ENCODE peak calls at places on chromosomes 11 and 22, in ten cellular contexts. N, S, V, B, E, L, K, Q, H and F are unnamed samples.

GRCh38 chr22:24157783-24158170 is 23.5 kb upstream of the SUSD2 start:
- DNase-seq in N (peak; percentile 24), Q (peak; percentile 38), V (no peak), S (no peak), E (no peak), H (no peak), K (no peak), L (no peak), B (peak; percentile 9), F (no peak)

GRCh38 chr11:123536690-123537437 is 106.8 kb downstream of the GRAMD1B start:
- DNase-seq in L (no peak), K (no peak), H (no peak), V (no peak), B (peak; percentile 56), S (no peak), N (peak; percentile 42), Q (no peak), E (peak; percentile 45), F (peak; percentile 14)

GRCh38 chr11:80365980-80366379 is 925.1 kb upstream of the TENM4 start:
- DNase-seq in N (no peak), B (no peak), K (no peak), V (no peak), E (no peak), L (peak; percentile 3), H (no peak), Q (no peak), S (no peak), F (no peak)

GRCh38 chr22:24494535-24495364 is at the start of gene UPB1:
- DNase-seq in K (no peak), V (no peak), L (no peak), E (no peak), H (no peak), N (no peak), B (no peak), S (no peak), Q (no peak), F (peak; percentile 42)

GRCh38 chr11:84129961-84130576 is 843.9 kb upstream of the CCDC90B start:
- DNase-seq in H (no peak), B (no peak), Q (no peak), L (no peak), N (no peak), E (no peak), S (no peak), V (no peak), K (no peak), F (no peak)

GRCh38 chr11:72528121-72528520 is 93.8 kb upstream of the CLPB start:
- DNase-seq in V (no peak), Q (no peak), N (peak; percentile 56), E (no peak), H (no peak), K (no peak), L (no peak), B (no peak), S (no peak), F (no peak)

GRCh38 chr11:34837246-34837856 is 78.8 kb downstream of the APIP start:
- DNase-seq in Q (no peak), S (no peak), K (no peak), H (no peak), L (no peak), B (no peak), V (no peak), N (no peak), E (no peak), F (no peak)

GRCh38 chr22:30132290-30132996 is 52.2 kb downstream of the HORMAD2 start:
- DNase-seq in Q (no peak), B (no peak), N (no peak), K (no peak), E (no peak), H (no peak), S (no peak), V (no peak), L (no peak), F (no peak)

GRCh38 chr22:46931881-46932280 is 169.4 kb downstream of the TBC1D22A start:
- DNase-seq in E (no peak), K (no peak), L (no peak), H (no peak), V (no peak), B (no peak), Q (no peak), N (no peak), S (no peak), F (no peak)

GRCh38 chr22:23815781-23816551 is 22.8 kb downstream of the DERL3 start:
- DNase-seq in S (no peak), K (no peak), L (no peak), H (no peak), B (no peak), E (peak; percentile 62), N (no peak), Q (no peak), V (no peak), F (no peak)

GRCh38 chr11:63889344-63889743 is 27.6 kb downstream of the RCOR2 start:
- DNase-seq in K (no peak), V (no peak), N (no peak), S (no peak), H (no peak), L (no peak), Q (no peak), B (no peak), E (no peak), F (no peak)

GRCh38 chr22:50691521-50691920 is 18.9 kb downstream of the SHANK3 start:
- DNase-seq in K (no peak), S (no peak), E (peak; percentile 32), B (peak; percentile 67), L (peak; percentile 73), Q (peak; percentile 29), N (peak; percentile 62), V (no peak), H (no peak), F (peak; percentile 62)

GRCh38 chr11:75140269-75141138 is 10.4 kb upstream of the SLCO2B1 start:
- DNase-seq in B (peak; percentile 52), E (peak; percentile 19), S (no peak), V (peak; percentile 76), L (peak; percentile 26), H (no peak), K (peak; percentile 63), Q (peak; percentile 82), N (peak; percentile 18), F (peak; percentile 69)

GRCh38 chr22:27358096-27358870 is 443.3 kb downstream of the MN1 start:
- DNase-seq in K (no peak), L (no peak), E (no peak), Q (no peak), V (no peak), N (no peak), S (no peak), B (no peak), H (peak; percentile 94), F (peak; percentile 59)

GRCh38 chr11:108147150-108147549 is 25.8 kb downstream of the ACAT1 start:
- DNase-seq in L (no peak), V (no peak), K (no peak), H (no peak), E (peak; percentile 13), N (peak; percentile 11), Q (no peak), S (no peak), B (no peak), F (no peak)

GRCh38 chr11:81725691-81726090 is 1008.0 kb downstream of the FAM181B start:
- DNase-seq in B (peak; percentile 41), H (no peak), V (no peak), E (peak; percentile 47), S (no peak), N (peak; percentile 36), L (peak; percentile 34), Q (no peak), K (no peak), F (no peak)

GRCh38 chr11:35111171-35112055 is 27.6 kb upstream of the CD44 start:
- DNase-seq in K (no peak), V (no peak), Q (no peak), S (peak; percentile 55), N (peak; percentile 94), H (no peak), L (peak; percentile 85), B (peak; percentile 91), E (no peak), F (no peak)

GRCh38 chr22:32801436-32802290 is at the start of gene TIMP3:
- DNase-seq in B (peak; percentile 83), Q (no peak), H (no peak), E (peak; percentile 56), L (peak; percentile 90), N (peak; percentile 65), K (no peak), V (no peak), S (peak; percentile 73), F (peak; percentile 92)

GRCh38 chr22:43993072-43993760 is 30.9 kb upstream of the PARVB start:
- DNase-seq in B (peak; percentile 77), N (peak; percentile 64), K (peak; percentile 40), L (peak; percentile 75), V (peak; percentile 45), Q (peak; percentile 65), H (peak; percentile 59), S (peak; percentile 30), E (peak; percentile 30), F (peak; percentile 83)

GRCh38 chr11:72696866-72697428 is 22.7 kb upstream of the PDE2A start:
- DNase-seq in K (no peak), H (no peak), V (no peak), B (no peak), N (peak; percentile 50), Q (no peak), E (no peak), S (no peak), L (peak; percentile 24), F (peak; percentile 70)

GRCh38 chr11:16299884-16300778 is 56.2 kb downstream of the SOX6 start:
- DNase-seq in L (no peak), K (no peak), S (no peak), H (no peak), B (no peak), E (no peak), N (no peak), Q (no peak), V (no peak), F (no peak)

GRCh38 chr11:69791266-69791665 is 16.1 kb upstream of the FGF4 start:
- DNase-seq in E (no peak), S (no peak), B (peak; percentile 46), L (peak; percentile 31), Q (no peak), K (no peak), H (no peak), V (no peak), N (peak; percentile 26), F (no peak)

GRCh38 chr11:104856607-104857006 is 41.7 kb downstream of the CASP12 start:
- DNase-seq in K (no peak), E (no peak), Q (no peak), N (no peak), B (no peak), V (no peak), H (no peak), S (no peak), L (no peak), F (no peak)

GRCh38 chr11:69510471-69511357 is 29.3 kb downstream of the LINC01488 start:
- DNase-seq in V (no peak), K (no peak), S (no peak), H (no peak), E (no peak), N (peak; percentile 62), L (peak; percentile 69), Q (no peak), B (peak; percentile 24), F (no peak)

GRCh38 chr22:19862616-19863246 is 8.1 kb upstream of the GNB1L start:
- DNase-seq in K (no peak), S (no peak), B (no peak), H (no peak), V (no peak), Q (no peak), E (no peak), N (no peak), L (no peak), F (no peak)